ENCODE peak calls at places on chromosomes 2 and 18, in six cellular contexts. T is left ventricle myocardium inferior, M is heart right ventricle, H is NT2/D1, Z is IMR-90, O is Karpas-422. G is an unnamed sample. For H3K27me3, the result is how much of the 10 kb centered on the place peaks cover.

GRCh38 chr2:183242937-183243336 is 118.7 kb downstream of the NUP35 start:
- DNase-seq in O (no peak), T (no peak), M (no peak), H (no peak), Z (peak), G (no peak)

GRCh38 chr2:235049719-235050118 is 97.9 kb downstream of the SH3BP4 start:
- DNase-seq in Z (no peak), M (no peak), O (no peak), H (no peak), T (no peak), G (no peak)

GRCh38 chr2:26847663-26848335 is at the start of gene DPYSL5:
- DNase-seq in Z (no peak), H (peak), O (no peak), M (no peak), T (no peak), G (peak)

GRCh38 chr18:12744103-12744502 is 41.3 kb downstream of the PSMG2 start:
- DNase-seq in H (no peak), M (no peak), O (peak), Z (peak), T (no peak), G (no peak)

GRCh38 chr2:30255466-30256408 is 24.4 kb downstream of the LBH start:
- DNase-seq in H (no peak), Z (no peak), T (no peak), M (no peak), O (no peak), G (no peak)

GRCh38 chr2:3487432-3487831 is 31.9 kb downstream of the ADI1 start:
- DNase-seq in H (no peak), O (no peak), Z (no peak), T (no peak), M (no peak), G (peak)

GRCh38 chr2:112216158-112216557 is 38.7 kb downstream of the ZC3H8 start:
- DNase-seq in Z (peak), M (no peak), O (no peak), H (no peak), T (no peak), G (no peak)

GRCh38 chr2:219500135-219500534 is 1.4 kb downstream of the GMPPA start:
- DNase-seq in M (no peak), T (no peak), H (no peak), Z (peak), O (no peak), G (peak)

GRCh38 chr2:95382686-95383634 is 19.5 kb upstream of the FAHD2A start:
- DNase-seq in Z (no peak), M (no peak), H (no peak), T (peak), O (no peak), G (no peak)

GRCh38 chr2:172096661-172097547 is 5.8 kb downstream of the DLX2 start:
- DNase-seq in T (no peak), O (peak), Z (peak), H (no peak), M (no peak), G (no peak)

GRCh38 chr18:64330976-64331375 is 182.1 kb upstream of the LINC00305 start:
- DNase-seq in Z (no peak), T (no peak), O (no peak), M (no peak), H (no peak), G (no peak)

GRCh38 chr2:133777607-133778006 is 209.3 kb upstream of the NCKAP5 start:
- DNase-seq in T (peak), M (peak), H (no peak), O (peak), Z (no peak), G (no peak)

GRCh38 chr2:241558532-241559488 is at the start of gene BOK:
- DNase-seq in Z (peak), H (peak), O (no peak), M (peak), T (peak), G (peak)

GRCh38 chr2:150571121-150571520 is 83.7 kb upstream of the RND3 start:
- DNase-seq in Z (no peak), M (no peak), O (no peak), H (no peak), T (no peak), G (no peak)

GRCh38 chr2:109455731-109456691 is 157.8 kb downstream of the SEPTIN10 start:
- DNase-seq in M (no peak), O (no peak), Z (no peak), H (no peak), T (no peak), G (no peak)

GRCh38 chr2:109453596-109453995 is 160.2 kb downstream of the SEPTIN10 start:
- DNase-seq in M (no peak), O (no peak), H (no peak), T (no peak), Z (no peak), G (no peak)

GRCh38 chr2:109452318-109453305 is 161.2 kb downstream of the SEPTIN10 start:
- DNase-seq in O (no peak), Z (no peak), T (no peak), H (no peak), M (no peak), G (no peak)

GRCh38 chr2:109454764-109455394 is 158.9 kb downstream of the SEPTIN10 start:
- DNase-seq in M (no peak), O (no peak), T (no peak), Z (no peak), H (no peak), G (no peak)

DNA sequence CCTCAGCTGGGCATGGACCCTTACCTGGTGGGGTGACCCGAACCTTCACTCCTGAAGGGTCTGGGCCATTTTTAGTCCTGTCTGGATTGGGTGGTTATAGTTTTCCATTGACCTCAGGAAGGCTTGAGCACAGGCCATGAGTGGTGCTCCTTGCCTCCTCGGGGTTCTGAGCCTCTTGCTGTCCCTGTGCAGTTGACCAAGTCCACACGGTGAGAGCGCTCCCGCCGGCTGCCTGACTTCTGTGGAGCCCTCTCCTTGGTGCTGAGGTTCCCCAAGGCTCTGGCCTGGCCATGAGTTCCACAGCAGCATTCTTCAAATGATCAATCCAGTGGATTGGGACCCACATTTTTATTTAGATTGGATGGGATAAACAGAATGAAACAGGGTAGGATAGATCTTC is 159.5 kb downstream of the SEPTIN10 start:
- DNase-seq in M (no peak), H (no peak), T (no peak), O (no peak), Z (no peak), G (no peak)
- H3K4me3 ChIP-seq in M (no peak), H (no peak), T (no peak), O (no peak), Z (no peak), G (no peak)

GRCh38 chr2:120477831-120478481 is 132.0 kb downstream of the INHBB start:
- DNase-seq in M (no peak), T (no peak), Z (no peak), O (no peak), H (no peak), G (no peak)
- H3K27me3 ChIP-seq in M (under half), T (under half), Z (under half), O (under half), H (half or more), G (under half)

GRCh38 chr2:8626572-8626971 is 55.3 kb upstream of the ID2 start:
- DNase-seq in H (no peak), T (no peak), O (no peak), Z (no peak), M (no peak), G (no peak)

GRCh38 chr2:8628870-8629209 is 53.0 kb upstream of the ID2 start:
- DNase-seq in O (no peak), Z (no peak), M (no peak), T (no peak), H (no peak), G (no peak)

GRCh38 chr2:8627019-8627691 is 54.7 kb upstream of the ID2 start:
- DNase-seq in Z (no peak), T (no peak), O (no peak), M (no peak), H (no peak), G (peak)

GRCh38 chr2:8628179-8628869 is 53.5 kb upstream of the ID2 start:
- DNase-seq in Z (peak), H (no peak), O (no peak), T (no peak), M (no peak), G (no peak)

GRCh38 chr2:8627692-8628085 is 54.2 kb upstream of the ID2 start:
- DNase-seq in O (no peak), H (no peak), T (no peak), Z (no peak), M (no peak), G (peak)
- H3K4me3 ChIP-seq in O (no peak), H (no peak), T (no peak), Z (no peak), M (no peak), G (no peak)

DNA sequence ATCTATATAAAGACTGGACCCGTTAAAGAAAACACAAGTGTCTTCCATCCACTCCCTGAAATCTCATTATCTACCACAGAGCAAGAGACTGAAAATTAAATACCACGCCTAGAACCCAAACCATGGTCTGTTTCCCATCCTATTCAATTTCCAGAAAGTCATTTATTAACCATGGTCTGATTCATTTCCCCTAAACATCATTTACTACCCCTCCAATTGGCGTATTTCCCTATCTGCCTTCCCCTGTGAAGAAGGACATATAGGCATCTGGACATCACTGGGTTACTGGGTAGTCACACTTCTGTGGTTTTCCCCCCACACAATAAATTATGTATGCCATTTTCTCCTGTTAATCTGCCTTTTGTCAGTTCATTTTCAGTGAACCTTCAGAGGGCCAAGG is 30.8 kb downstream of the CCDC93 start:
- DNase-seq in M (no peak), T (no peak), Z (no peak), H (no peak), O (no peak), G (no peak)
- H3K27me3 ChIP-seq in M (under half), T (under half), Z (under half), H (under half), O (under half), G (under half)

DNA sequence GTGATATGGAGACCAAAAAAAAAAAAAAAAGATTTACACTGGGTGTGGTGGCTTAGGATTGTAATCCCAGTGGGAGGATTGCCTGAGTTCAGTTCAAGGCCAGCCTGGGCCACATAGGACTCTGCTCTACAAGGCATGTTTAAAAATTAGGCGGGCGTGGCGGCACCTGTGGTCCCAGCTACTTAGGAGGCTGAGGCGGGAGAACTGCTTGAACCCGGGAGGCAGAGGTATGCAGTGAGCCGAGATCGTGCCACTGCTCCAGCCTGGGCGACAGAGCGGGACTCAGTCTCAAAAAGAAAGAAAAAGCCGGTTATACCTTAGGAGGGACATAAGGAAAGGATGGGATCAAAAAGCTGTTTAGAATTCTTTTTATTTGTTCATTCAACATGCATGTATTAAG is 707 bp upstream of the SPDYA start:
- DNase-seq in Z (no peak), O (no peak), M (no peak), H (no peak), T (no peak), G (peak)
- H3K4me3 ChIP-seq in Z (peak), O (no peak), M (peak), H (peak), T (peak), G (peak)

GRCh38 chr2:201195329-201195728 is 12.4 kb downstream of the CASP10 start:
- DNase-seq in T (no peak), M (no peak), Z (no peak), O (no peak), H (no peak), G (no peak)

GRCh38 chr2:201194097-201194496 is 11.2 kb downstream of the CASP10 start:
- DNase-seq in H (no peak), Z (no peak), M (no peak), T (no peak), O (peak), G (no peak)

GRCh38 chr2:201199847-201200246 is 16.9 kb downstream of the CASP10 start:
- DNase-seq in O (no peak), H (no peak), T (no peak), Z (no peak), M (no peak), G (no peak)

GRCh38 chr2:201196003-201196402 is 13.1 kb downstream of the CASP10 start:
- DNase-seq in M (no peak), T (no peak), Z (no peak), O (no peak), H (no peak), G (no peak)

GRCh38 chr2:201196803-201197202 is 13.9 kb downstream of the CASP10 start:
- DNase-seq in T (no peak), O (no peak), Z (no peak), H (no peak), M (no peak), G (no peak)
- H3K27me3 ChIP-seq in T (under half), O (under half), Z (under half), H (under half), M (under half), G (under half)

DNA sequence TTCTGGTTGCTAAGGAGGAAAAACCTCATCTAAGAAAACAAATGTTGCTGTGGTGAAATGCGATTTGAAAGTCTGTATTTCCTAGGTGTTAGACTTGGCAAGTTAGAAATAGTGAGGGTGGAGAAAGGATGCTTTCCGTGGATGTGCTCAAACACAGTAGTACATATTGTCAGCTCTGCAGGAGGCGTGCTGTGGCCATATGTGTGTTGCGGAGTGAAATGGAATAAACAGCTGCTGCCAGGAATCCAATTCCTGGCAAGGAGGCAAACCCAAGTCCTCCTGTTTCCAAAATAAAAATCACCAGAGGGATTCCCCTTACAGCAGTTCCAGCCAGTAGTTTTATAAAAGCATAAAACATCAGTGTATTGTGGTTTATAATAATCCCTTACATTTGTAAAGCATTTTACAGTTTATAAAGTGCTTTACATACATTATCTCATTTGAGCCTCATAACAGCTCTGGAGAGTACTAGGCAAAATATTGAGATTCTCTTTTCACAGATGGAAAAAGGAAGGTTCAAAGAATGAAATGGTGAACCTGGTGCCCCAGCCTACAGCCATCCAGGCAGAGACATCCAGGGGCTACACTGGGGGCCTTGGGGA is 205.8 kb downstream of the AGPS start:
- DNase-seq in O (no peak), Z (peak), T (peak), H (no peak), M (peak), G (peak)
- H3K4me3 ChIP-seq in O (no peak), Z (no peak), T (peak), H (no peak), M (peak), G (no peak)

DNA sequence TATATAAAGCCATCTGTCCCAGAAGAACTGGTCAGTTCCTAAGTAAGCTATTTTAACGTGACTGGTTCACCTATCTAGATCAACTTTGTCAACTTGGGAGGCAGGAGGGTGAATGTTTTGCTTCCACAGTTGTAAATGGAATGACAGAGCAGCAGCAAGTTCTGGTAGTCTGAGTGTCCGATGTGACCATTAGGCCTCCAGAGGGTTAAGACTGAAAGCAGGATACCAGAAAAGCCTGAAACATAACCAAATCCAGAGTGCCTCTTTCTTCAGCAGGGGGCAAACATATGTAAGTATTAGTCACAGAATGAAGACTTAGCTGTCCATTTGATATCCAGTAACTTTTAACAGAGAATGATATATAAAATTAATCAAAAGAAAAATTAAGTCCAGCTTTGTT is 9.2 kb downstream of the HOXD3 start:
- DNase-seq in M (no peak), H (no peak), Z (no peak), T (no peak), O (no peak), G (no peak)
- H3K27me3 ChIP-seq in M (half or more), H (half or more), Z (half or more), T (half or more), O (under half), G (under half)

GRCh38 chr2:191845248-191845715 is 1.6 kb downstream of the CAVIN2 start:
- DNase-seq in T (peak), O (no peak), H (no peak), M (peak), Z (no peak), G (peak)

GRCh38 chr2:191844706-191845105 is 2.2 kb downstream of the CAVIN2 start:
- DNase-seq in O (no peak), M (no peak), T (no peak), H (no peak), Z (peak), G (no peak)

GRCh38 chr2:191847764-191848163 is 876 bp upstream of the CAVIN2 start:
- DNase-seq in Z (no peak), M (no peak), H (no peak), T (no peak), O (no peak), G (no peak)

GRCh38 chr2:191846787-191847620 is at the start of gene CAVIN2:
- DNase-seq in O (peak), M (peak), Z (peak), T (peak), H (no peak), G (peak)

DNA sequence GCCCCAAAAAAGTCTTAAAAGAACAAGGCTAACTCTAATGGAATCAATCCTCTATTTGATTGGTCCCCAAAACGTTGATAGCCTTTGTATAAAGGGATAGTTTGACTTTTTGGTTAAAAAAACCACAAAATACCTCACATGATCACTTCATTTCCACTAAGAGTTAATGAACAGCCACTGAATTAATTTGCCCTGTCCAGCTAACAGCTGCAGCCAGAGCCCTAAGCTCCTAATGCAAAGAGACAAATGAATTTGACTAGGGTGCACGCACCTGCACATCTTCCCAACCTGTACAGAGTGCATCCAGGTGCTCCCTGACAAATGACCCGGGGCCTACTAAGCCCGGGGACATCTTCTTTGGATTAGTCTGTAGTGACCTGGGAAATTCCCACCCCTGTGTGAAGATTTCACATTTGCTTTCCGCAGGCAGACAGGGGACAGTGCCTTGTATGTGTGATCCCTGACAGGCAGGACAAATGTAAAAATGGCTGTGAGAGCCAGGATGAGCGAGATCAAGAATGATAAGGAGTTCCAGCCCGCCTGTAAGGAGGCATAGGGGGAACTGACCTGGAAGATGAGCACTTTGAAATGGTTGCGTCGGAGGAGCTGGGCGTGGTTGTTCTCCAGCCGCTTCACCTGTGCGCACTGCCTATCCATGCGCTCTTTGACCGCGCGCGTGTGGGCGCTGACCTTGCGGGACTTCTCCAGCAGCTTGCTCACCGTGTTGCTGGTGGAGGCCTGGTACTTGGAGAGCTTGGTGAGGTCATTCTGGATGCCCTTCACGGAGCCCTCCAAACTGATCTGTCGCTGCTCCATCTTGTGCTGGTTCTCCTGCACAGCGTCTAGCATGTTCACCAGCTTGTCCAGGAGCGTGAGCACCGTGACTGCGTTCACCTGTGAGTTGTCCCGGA is 757 bp downstream of the CAVIN2 start:
- DNase-seq in Z (no peak), T (peak), H (no peak), O (peak), M (peak), G (peak)
- H3K4me3 ChIP-seq in Z (peak), T (peak), H (no peak), O (peak), M (peak), G (peak)

GRCh38 chr18:57432765-57433400 is 2.3 kb upstream of the ONECUT2 start:
- DNase-seq in T (no peak), M (no peak), H (no peak), O (no peak), Z (no peak), G (no peak)

GRCh38 chr18:57431512-57432080 is 3.6 kb upstream of the ONECUT2 start:
- DNase-seq in Z (no peak), M (no peak), O (peak), T (no peak), H (no peak), G (no peak)

GRCh38 chr18:57430983-57431382 is 4.2 kb upstream of the ONECUT2 start:
- DNase-seq in T (no peak), O (peak), H (no peak), M (no peak), Z (no peak), G (no peak)

GRCh38 chr18:57433492-57434176 is 1.5 kb upstream of the ONECUT2 start:
- DNase-seq in H (no peak), Z (no peak), T (no peak), O (no peak), M (no peak), G (no peak)

DNA sequence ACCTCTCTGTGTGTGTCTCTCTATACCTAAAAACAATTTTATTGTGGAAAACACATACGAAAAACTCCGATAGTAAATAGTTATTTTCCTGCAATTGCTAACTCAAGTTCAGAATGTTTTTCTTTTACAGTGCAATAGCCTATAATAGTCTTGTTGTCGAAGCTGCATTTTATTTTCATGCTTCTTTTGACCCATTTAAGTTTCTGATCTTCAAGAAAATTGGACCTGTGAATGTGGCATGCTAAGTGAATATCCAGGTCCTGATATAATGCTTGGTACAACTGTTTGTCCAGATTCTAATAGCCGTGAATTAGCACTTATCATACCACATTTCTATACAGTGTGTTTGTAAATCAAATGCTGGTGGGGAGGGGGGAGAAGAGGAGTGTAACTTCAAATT is 3.1 kb upstream of the ONECUT2 start:
- DNase-seq in M (no peak), H (no peak), T (no peak), Z (no peak), O (no peak), G (no peak)
- H3K27me3 ChIP-seq in M (half or more), H (half or more), T (half or more), Z (half or more), O (under half), G (under half)